ENCODE peak calls at places on chromosomes 2 and 18, in four cellular contexts. I is DND-41, M is K562, N is breast epithelium. C is an unnamed sample.

GRCh38 chr18:75538727-75539126 is 111.2 kb upstream of the SMIM21 start:
- DNase-seq in I (no peak), M (no peak), N (no peak), C (no peak)

GRCh38 chr2:159895258-159896209 is 97.5 kb upstream of the CD302 start:
- DNase-seq in I (no peak), M (no peak), N (no peak), C (no peak)

GRCh38 chr18:54830260-54830659 is 2.0 kb downstream of the RAB27B start:
- DNase-seq in I (no peak), M (no peak), N (no peak), C (no peak)

GRCh38 chr18:76467371-76468190 is 27.5 kb downstream of the ZNF516 start:
- DNase-seq in I (no peak), M (no peak), N (no peak), C (no peak)

GRCh38 chr2:11279398-11279797 is 65.0 kb downstream of the ROCK2 start:
- DNase-seq in I (no peak), M (peak; percentile 80), N (no peak), C (no peak)

GRCh38 chr2:9240745-9241144 is 34.1 kb downstream of the ASAP2 start:
- DNase-seq in I (no peak), M (peak; percentile 30), N (no peak), C (no peak)

GRCh38 chr2:193895226-193895625 is 1700.5 kb upstream of the TMEFF2 start:
- DNase-seq in I (no peak), M (no peak), N (no peak), C (no peak)

GRCh38 chr2:223066721-223067120 is 14.7 kb downstream of the KCNE4 start:
- DNase-seq in I (no peak), M (no peak), N (no peak), C (no peak)

GRCh38 chr2:145416640-145417039 is 896.7 kb upstream of the ZEB2 start:
- DNase-seq in I (no peak), M (peak; percentile 74), N (no peak), C (no peak)

GRCh38 chr18:35938158-35938557 is 34.3 kb upstream of the RMP24 start:
- DNase-seq in I (no peak), M (no peak), N (no peak), C (no peak)

GRCh38 chr2:218984239-218985020 is 554 bp downstream of the FEV start:
- DNase-seq in I (no peak), M (no peak), N (no peak), C (peak; percentile 88)

GRCh38 chr18:48897531-48897930 is 53.2 kb downstream of the SMAD7 start:
- DNase-seq in I (no peak), M (no peak), N (no peak), C (no peak)

GRCh38 chr2:197498937-197499593 is 575 bp downstream of the HSPD1 start:
- DNase-seq in I (peak; percentile 47), M (peak; percentile 62), N (peak; percentile 60), C (peak; percentile 61)

GRCh38 chr18:11147371-11147860 is 2.0 kb downstream of the PIEZO2 start:
- DNase-seq in I (no peak), M (no peak), N (no peak), C (no peak)

DNA sequence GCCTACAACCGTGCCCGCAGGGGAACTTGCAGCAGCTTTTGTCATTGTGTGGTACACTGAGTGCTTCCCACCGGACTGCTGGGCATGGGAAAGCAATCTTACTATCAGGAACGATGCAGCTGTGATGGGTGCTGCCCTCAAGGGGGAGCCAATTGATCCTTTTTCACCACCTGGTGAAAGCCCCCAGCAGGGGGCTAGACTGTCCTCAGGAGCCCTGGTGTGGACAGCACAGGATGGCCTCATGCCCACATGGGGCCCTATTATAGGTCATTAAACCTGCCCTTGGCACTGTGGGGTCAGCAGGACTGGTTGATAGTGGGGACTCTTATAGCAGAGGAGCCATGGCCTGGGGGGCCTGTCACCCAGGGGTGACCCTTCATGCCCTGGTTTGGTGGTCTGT is 172.2 kb downstream of the GLI2 start:
- DNase-seq in I (no peak), M (no peak), N (no peak), C (no peak)
- TF ChIP-seq CTCF in I (no peak), M (peak; percentile 52), N (no peak), C (no peak)

GRCh38 chr2:101961287-101962242 is 30.2 kb upstream of the IL1R2 start:
- DNase-seq in I (no peak), M (no peak), N (no peak), C (no peak)
- TF ChIP-seq CTCF in I (no peak), M (no peak), N (peak; percentile 12), C (no peak)

GRCh38 chr2:103959174-103960125 is 894.5 kb upstream of the POU3F3 start:
- DNase-seq in I (peak; percentile 8), M (peak; percentile 9), N (no peak), C (peak; percentile 63)
- TF ChIP-seq CTCF in I (peak; percentile 59), M (no peak), N (peak; percentile 25), C (peak; percentile 50)

GRCh38 chr2:154403242-154403790 is 295.2 kb upstream of the KCNJ3 start:
- DNase-seq in I (no peak), M (no peak), N (no peak), C (no peak)

GRCh38 chr2:154400891-154401290 is 297.6 kb upstream of the KCNJ3 start:
- DNase-seq in I (no peak), M (no peak), N (no peak), C (no peak)

DNA sequence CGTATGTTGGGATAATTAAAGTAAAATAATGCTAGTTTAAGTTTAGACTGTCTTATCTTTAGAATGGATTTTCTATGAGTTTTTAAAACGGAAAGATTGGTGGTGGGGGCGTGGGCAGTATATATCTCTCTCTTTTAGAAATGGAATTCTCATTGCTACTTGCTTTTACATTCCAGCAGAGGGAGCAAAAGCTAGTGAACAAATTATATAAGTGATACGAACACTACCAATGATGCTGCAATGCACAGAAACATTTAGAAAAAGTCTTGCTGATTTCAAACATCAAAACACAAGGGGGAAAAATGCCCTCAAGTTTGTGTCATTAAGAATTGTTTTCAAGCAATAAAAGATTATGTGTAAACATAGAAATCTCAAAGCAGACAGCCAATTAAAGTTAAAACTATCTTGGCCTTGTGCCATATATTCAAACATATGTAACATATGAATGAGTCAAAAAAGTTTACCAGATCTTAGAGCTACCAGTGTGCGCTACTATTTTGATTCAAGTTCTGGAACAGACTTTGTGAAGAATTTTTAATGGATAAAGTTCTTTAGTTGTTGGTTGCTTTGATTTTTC is 296.3 kb upstream of the KCNJ3 start:
- DNase-seq in I (no peak), M (no peak), N (no peak), C (no peak)
- TF ChIP-seq CTCF in I (peak; percentile 33), M (peak; percentile 28), N (no peak), C (peak; percentile 53)

GRCh38 chr2:75716406-75716805 is 5.7 kb upstream of the GCFC2 start:
- DNase-seq in I (no peak), M (peak; percentile 6), N (no peak), C (no peak)
- TF ChIP-seq CTCF in I (peak; percentile 41), M (peak; percentile 48), N (no peak), C (no peak)

DNA sequence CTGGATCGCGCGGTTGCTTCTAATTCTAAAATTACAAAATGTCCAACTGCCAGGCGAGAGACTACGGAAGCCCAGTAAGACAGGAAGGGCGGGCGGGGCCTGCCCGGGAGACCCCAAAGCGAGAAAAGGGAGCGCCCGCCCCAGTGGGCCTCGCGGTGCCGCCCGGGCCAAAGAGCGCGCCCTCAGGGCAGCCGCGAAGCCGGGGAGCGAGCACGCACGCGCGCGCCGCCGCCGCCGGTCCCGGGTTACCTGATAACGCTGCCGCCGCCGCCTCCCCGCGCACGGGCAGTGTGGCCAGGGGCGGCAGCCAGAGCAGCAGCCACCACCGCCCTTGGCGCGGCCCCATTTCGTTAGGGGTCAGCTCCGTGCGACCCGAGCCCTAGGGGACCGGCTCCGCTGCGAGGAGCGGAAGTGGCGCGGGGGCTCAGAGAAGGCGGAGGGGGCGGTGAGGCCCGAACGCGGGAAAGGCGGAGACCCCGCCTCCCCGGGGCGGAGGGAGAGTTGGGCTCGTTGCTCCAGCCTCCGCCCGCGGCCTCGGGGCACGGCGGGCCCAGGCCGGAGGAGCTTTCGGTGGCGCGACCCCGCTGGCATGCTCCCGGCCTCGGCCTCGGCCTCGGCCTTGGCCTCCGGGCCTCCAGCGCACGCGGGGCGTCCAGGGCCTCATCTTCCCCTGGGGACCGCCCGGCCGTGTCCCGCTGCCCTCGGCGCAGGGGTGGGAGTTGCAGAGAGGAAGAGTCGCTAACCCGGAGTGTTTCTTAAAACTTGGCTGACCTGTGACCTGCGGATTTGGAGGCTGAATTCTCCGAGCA is at the start of gene NEMP2:
- DNase-seq in I (peak; percentile 91), M (peak; percentile 87), N (peak; percentile 57), C (peak; percentile 76)
- TF ChIP-seq CTCF in I (no peak), M (no peak), N (no peak), C (no peak)

DNA sequence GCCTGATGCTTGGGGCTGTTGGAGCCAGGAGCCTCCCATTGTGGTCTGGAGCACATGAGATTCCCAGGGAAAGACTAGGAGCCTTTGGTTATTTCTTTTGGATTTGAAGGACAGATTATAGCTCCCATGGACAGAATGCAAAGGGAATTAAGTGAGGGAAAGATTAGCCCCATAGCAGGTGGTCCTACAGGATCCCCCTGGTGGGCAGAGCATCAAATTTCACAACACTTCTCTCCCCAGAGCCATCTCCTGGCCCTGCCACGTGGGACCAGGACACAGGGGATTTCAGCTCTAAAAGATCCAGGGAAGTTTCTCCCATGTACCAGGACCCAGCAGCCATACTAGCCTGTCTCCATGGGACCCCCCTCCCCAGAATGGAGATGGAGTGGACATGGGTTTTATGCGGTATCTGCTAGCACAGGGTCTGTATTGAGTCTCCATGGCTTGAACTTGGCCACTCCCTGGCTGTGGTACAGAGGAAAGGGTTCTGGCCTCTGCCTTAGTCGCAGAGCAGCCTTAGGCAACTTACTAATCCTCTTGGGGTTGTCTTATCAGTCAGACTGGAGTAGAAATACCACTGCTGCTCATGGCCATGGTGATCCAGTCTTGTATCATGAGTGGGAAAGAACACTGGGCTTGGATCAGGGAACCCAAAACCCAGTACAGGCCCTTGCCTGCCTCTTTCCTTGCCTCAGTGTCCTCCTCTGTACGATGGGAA is 6.8 kb upstream of the PLB1 start:
- DNase-seq in I (no peak), M (no peak), N (no peak), C (no peak)
- TF ChIP-seq CTCF in I (no peak), M (no peak), N (no peak), C (no peak)

GRCh38 chr2:57373530-57373929 is 673.1 kb upstream of the VRK2 start:
- DNase-seq in I (no peak), M (no peak), N (no peak), C (no peak)

GRCh38 chr2:57371186-57371585 is 675.4 kb upstream of the VRK2 start:
- DNase-seq in I (no peak), M (no peak), N (no peak), C (no peak)

GRCh38 chr2:57372237-57372962 is 674.2 kb upstream of the VRK2 start:
- DNase-seq in I (no peak), M (no peak), N (no peak), C (no peak)

DNA sequence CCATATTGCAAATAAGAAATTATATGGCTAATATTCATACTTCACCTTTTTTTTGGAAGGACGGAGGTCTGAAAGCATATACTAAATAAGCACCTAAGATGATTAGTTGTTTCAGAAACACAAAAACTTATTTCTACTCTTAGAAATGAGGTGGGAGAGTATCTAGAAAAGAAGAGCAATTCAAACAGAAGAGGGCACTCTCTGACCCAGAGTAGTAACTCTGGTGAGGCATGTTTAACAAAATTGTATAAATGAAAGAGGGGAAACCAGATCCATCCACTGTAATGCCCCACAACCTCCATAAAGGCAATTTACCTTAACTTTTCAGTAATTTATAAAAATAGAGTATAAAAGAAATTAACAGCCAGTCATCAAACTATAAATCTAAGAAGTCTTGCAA is 669.6 kb upstream of the VRK2 start:
- DNase-seq in I (no peak), M (no peak), N (no peak), C (no peak)
- TF ChIP-seq CTCF in I (no peak), M (no peak), N (no peak), C (no peak)

GRCh38 chr2:237651761-237652160 is 24.4 kb downstream of the LRRFIP1 start:
- DNase-seq in I (no peak), M (no peak), N (no peak), C (no peak)
- TF ChIP-seq CTCF in I (no peak), M (no peak), N (no peak), C (no peak)